ENCODE peak calls at places on chromosome 17, in four cellular contexts. R is heart left ventricle, D is BJ, L is WTC11. C is an unnamed sample.

GRCh38 chr17:44829558-44830358 is at the start of gene GJC1:
- DNase-seq in R (peak; percentile 69), D (no peak), L (peak; percentile 76), C (peak; percentile 59)

GRCh38 chr17:46841561-46842379 is 9.6 kb upstream of the WNT9B start:
- DNase-seq in R (no peak), D (no peak), L (peak; percentile 78), C (peak; percentile 73)

GRCh38 chr17:76840443-76840767 is 27.8 kb upstream of the MGAT5B start:
- DNase-seq in R (no peak), D (no peak), L (no peak), C (no peak)

GRCh38 chr17:73613947-73614655 is 30.1 kb downstream of the SDK2 start:
- DNase-seq in R (no peak), D (no peak), L (no peak), C (no peak)

GRCh38 chr17:79192503-79193500 is 118.2 kb downstream of the ENGASE start:
- DNase-seq in R (peak; percentile 39), D (no peak), L (peak; percentile 78), C (peak; percentile 89)

GRCh38 chr17:42795465-42795864 is 3.0 kb downstream of the COA3 start:
- DNase-seq in R (no peak), D (no peak), L (no peak), C (no peak)

GRCh38 chr17:69608114-69608513 is 193.6 kb downstream of the MAP2K6 start:
- DNase-seq in R (no peak), D (no peak), L (no peak), C (no peak)

GRCh38 chr17:76584427-76585047 is 1.1 kb downstream of the ST6GALNAC2 start:
- DNase-seq in R (no peak), D (no peak), L (peak; percentile 58), C (no peak)

GRCh38 chr17:63041722-63042121 is 75.7 kb downstream of the TANC2 start:
- DNase-seq in R (no peak), D (no peak), L (no peak), C (no peak)

GRCh38 chr17:74455025-74455585 is 11.3 kb upstream of the CD300A start:
- DNase-seq in R (peak; percentile 62), D (no peak), L (no peak), C (no peak)

GRCh38 chr17:27848941-27849340 is 44.2 kb downstream of the LYRM9 start:
- DNase-seq in R (no peak), D (no peak), L (no peak), C (no peak)

GRCh38 chr17:45857977-45858708 is 13.5 kb downstream of the SPPL2C start:
- DNase-seq in R (no peak), D (no peak), L (peak; percentile 61), C (peak; percentile 66)

GRCh38 chr17:61869138-61869537 is 5.8 kb upstream of the BRIP1 start:
- DNase-seq in R (no peak), D (no peak), L (no peak), C (no peak)

GRCh38 chr17:47978324-47978723 is 7.4 kb downstream of the CDK5RAP3 start:
- DNase-seq in R (peak; percentile 49), D (no peak), L (peak; percentile 87), C (peak; percentile 75)

GRCh38 chr17:970388-970768 is 9.2 kb downstream of the NXN start:
- DNase-seq in R (no peak), D (no peak), L (no peak), C (no peak)

GRCh38 chr17:14211778-14212177 is 24.9 kb downstream of the CDRT15 start:
- DNase-seq in R (peak; percentile 32), D (no peak), L (peak; percentile 63), C (no peak)

GRCh38 chr17:13351046-13351445 is 250.7 kb downstream of the HS3ST3A1 start:
- DNase-seq in R (no peak), D (peak; percentile 47), L (no peak), C (no peak)

GRCh38 chr17:33689725-33690124 is 396.6 kb upstream of the ASIC2 start:
- DNase-seq in R (no peak), D (no peak), L (no peak), C (no peak)
- TF ChIP-seq CTCF in R (no peak), D (no peak), L (no peak), C (no peak)

GRCh38 chr17:82836823-82837357 is 2.9 kb downstream of the ZNF750 start:
- DNase-seq in R (no peak), D (no peak), L (no peak), C (no peak)
- TF ChIP-seq CTCF in R (no peak), D (peak; percentile 6), L (no peak), C (no peak)

GRCh38 chr17:70901870-70902269 is 732.5 kb downstream of the KCNJ2 start:
- DNase-seq in R (no peak), D (no peak), L (no peak), C (no peak)
- TF ChIP-seq CTCF in R (no peak), D (no peak), L (no peak), C (no peak)

GRCh38 chr17:5282639-5283217 is 644 bp downstream of the RABEP1 start:
- DNase-seq in R (peak; percentile 37), D (no peak), L (peak; percentile 16), C (no peak)

GRCh38 chr17:5286846-5287245 is 4.8 kb downstream of the RABEP1 start:
- DNase-seq in R (no peak), D (no peak), L (peak; percentile 22), C (no peak)

GRCh38 chr17:5283531-5284315 is 1.6 kb downstream of the RABEP1 start:
- DNase-seq in R (no peak), D (no peak), L (no peak), C (no peak)

DNA sequence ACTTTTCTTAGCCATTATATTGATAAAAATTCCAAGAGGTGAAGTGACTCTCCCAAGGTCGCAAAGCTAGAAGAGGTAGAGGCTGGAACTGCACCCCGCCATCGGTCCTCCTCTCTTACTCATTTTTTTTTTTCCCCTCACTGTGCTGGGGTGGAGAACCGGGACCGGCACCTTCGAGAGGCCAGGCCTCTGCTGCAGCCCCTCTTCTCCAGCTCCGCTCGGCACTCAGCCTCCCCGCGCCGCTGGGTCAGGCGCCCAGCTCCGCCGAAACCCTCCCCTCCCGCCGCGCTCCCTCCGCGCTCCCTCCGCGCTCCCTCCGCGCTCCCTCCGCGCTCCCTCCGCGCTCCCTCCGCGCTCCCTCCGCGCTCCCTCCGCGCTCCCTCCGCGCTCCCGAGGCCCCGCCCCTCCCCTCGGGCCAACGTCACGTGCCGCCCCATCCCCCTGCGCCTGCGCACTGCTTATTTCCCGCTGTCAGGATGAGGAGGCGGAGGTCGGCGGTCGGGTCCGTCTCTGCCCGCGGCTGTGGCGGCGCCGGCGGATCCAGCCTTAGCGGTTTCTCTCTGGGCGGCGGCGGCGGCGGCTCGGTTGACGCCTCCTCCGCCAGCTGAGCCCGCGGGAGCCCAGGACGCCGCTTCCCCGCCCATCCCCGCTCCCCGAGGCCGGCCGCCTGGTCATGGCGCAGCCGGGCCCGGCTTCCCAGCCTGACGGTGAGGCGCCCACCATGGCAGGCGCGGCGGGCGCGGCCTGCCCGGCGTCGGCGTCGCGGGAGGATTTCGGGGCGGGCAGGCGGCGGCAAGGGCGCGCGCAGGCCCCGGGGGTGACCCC is at the start of gene RABEP1:
- DNase-seq in R (peak; percentile 94), D (no peak), L (peak; percentile 91), C (peak; percentile 97)
- TF ChIP-seq CTCF in R (no peak), D (peak; percentile 18), L (no peak), C (peak; percentile 32)

DNA sequence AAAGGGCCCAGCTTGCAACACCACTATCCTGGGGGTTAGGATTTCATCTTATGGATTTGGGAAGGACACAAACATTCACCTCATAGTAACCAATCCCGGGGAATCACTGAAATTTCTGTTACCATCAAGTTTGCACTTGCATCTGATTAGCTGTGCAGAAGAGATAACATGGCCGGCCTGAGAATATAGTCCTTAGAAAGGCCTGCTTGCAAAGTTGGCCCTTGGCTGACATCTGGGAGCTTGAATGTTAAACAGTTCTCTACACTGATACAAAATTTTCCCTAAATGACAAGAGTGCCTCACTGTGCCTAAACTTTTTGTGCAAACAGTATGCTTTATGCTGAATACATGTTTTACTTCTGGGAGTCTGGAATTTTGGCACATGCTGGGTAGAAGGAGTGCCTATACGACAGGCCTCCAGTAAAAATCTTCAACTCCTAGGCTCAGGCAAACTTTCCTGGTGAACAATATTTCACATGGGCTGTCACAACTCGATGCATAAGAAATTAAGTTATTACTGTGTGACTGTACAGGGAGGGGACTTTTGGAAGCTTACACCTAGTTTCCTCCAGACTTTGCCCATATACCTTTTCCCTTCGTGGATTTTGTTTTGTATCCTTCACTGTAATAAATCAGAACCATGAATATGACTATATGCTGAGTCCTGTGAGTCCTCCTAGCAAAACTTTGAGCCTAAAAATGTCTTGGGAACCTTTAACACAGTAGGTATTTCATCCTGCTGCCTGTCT is 31.3 kb downstream of the TBC1D3B start:
- DNase-seq in R (no peak), D (no peak), L (no peak), C (no peak)
- TF ChIP-seq CTCF in R (no peak), D (no peak), L (no peak), C (no peak)

DNA sequence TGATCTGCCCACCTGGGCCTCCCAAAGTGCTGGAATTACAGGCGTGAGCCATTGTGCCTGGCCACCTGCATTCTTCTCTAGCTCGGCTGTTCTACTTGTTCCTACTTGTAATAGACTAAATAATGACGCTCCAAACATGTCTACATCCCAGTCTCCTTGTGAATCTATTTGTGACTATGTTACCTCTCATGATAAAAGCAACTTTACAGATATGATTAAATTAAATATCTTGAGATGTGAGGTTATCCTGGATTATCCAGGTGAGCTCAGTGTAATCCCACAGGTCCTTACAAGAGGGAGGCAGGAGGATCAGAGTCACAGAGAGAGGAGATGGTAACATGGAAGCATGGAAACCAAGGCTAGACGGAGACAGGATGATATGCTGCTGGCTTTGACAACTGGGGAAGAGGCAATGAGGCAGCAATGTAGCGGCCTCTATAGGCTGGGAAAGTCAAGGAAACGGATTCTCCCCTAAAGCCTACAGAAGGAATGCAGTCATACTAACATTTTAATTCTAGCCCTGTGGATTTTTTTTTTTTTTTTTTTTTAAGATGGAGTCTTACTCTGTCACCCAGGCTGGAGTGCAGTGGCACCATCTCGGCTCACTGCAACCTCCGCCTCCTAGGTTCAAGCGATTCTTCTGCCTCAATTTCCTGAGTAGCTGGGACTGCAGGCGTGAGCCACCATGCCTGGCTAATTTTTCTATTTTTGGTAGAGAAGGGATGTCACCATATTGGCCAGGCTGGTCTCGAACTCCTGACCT is 5.0 kb upstream of the LASP1 start:
- DNase-seq in R (peak; percentile 6), D (no peak), L (no peak), C (no peak)
- TF ChIP-seq CTCF in R (no peak), D (peak; percentile 55), L (no peak), C (no peak)

GRCh38 chr17:8158267-8159031 is 4.3 kb downstream of the VAMP2 start:
- DNase-seq in R (peak; percentile 92), D (no peak), L (peak; percentile 97), C (peak; percentile 93)

GRCh38 chr17:8160741-8161221 is 2.0 kb downstream of the VAMP2 start:
- DNase-seq in R (no peak), D (no peak), L (no peak), C (no peak)

GRCh38 chr17:8160224-8160577 is 2.5 kb downstream of the VAMP2 start:
- DNase-seq in R (no peak), D (no peak), L (no peak), C (no peak)

GRCh38 chr17:8159032-8159400 is 3.7 kb downstream of the VAMP2 start:
- DNase-seq in R (no peak), D (no peak), L (no peak), C (no peak)

GRCh38 chr17:8159459-8160223 is 3.1 kb downstream of the VAMP2 start:
- DNase-seq in R (no peak), D (no peak), L (no peak), C (no peak)
- TF ChIP-seq CTCF in R (no peak), D (no peak), L (no peak), C (no peak)